ENCODE peak calls at places on chromosomes 16 and 17, in four cellular contexts. One of them, this sample, is unnamed.

GRCh38 chr16:25298165-25298872 is 40.7 kb upstream of the ZKSCAN2 start:
- DNase-seq in heart right ventricle: no peak
- DNase-seq in dorsolateral prefrontal cortex: no peak
- DNase-seq in IMR-90: no peak
- DNase-seq in this sample: no peak

GRCh38 chr16:24423332-24423731 is 116.0 kb upstream of the RBBP6 start:
- DNase-seq in heart right ventricle: no peak
- DNase-seq in dorsolateral prefrontal cortex: no peak
- DNase-seq in IMR-90: no peak
- DNase-seq in this sample: no peak

GRCh38 chr16:87583453-87584131 is 18.7 kb upstream of the JPH3 start:
- DNase-seq in heart right ventricle: no peak
- DNase-seq in dorsolateral prefrontal cortex: no peak
- DNase-seq in IMR-90: peak; percentile 65
- DNase-seq in this sample: no peak

GRCh38 chr17:60077672-60078519 is 825 bp downstream of the HEATR6 start:
- DNase-seq in heart right ventricle: no peak
- DNase-seq in dorsolateral prefrontal cortex: no peak
- DNase-seq in IMR-90: no peak
- DNase-seq in this sample: no peak

GRCh38 chr17:55435408-55435807 is 13.8 kb upstream of the MMD start:
- DNase-seq in heart right ventricle: no peak
- DNase-seq in dorsolateral prefrontal cortex: no peak
- DNase-seq in IMR-90: no peak
- DNase-seq in this sample: no peak

GRCh38 chr16:82232806-82233205 is 62.8 kb upstream of the MPHOSPH6 start:
- DNase-seq in heart right ventricle: no peak
- DNase-seq in dorsolateral prefrontal cortex: no peak
- DNase-seq in IMR-90: no peak
- DNase-seq in this sample: no peak

GRCh38 chr16:87484487-87485331 is 8.1 kb downstream of the ZCCHC14 start:
- DNase-seq in heart right ventricle: no peak
- DNase-seq in dorsolateral prefrontal cortex: no peak
- DNase-seq in IMR-90: no peak
- DNase-seq in this sample: no peak

GRCh38 chr16:84103678-84104077 is 13.1 kb downstream of the MBTPS1 start:
- DNase-seq in heart right ventricle: no peak
- DNase-seq in dorsolateral prefrontal cortex: no peak
- DNase-seq in IMR-90: no peak
- DNase-seq in this sample: no peak

GRCh38 chr17:61408151-61409041 is 8.8 kb downstream of the TBX2 start:
- DNase-seq in heart right ventricle: no peak
- DNase-seq in dorsolateral prefrontal cortex: no peak
- DNase-seq in IMR-90: peak; percentile 55
- DNase-seq in this sample: no peak

GRCh38 chr17:34307110-34307509 is 12.1 kb upstream of the CCL8 start:
- DNase-seq in heart right ventricle: peak; percentile 34
- DNase-seq in dorsolateral prefrontal cortex: no peak
- DNase-seq in IMR-90: peak; percentile 71
- DNase-seq in this sample: no peak

GRCh38 chr16:85104821-85105391 is 7.4 kb downstream of the CIBAR2 start:
- DNase-seq in heart right ventricle: no peak
- DNase-seq in dorsolateral prefrontal cortex: no peak
- DNase-seq in IMR-90: no peak
- DNase-seq in this sample: no peak

GRCh38 chr17:9959377-9959981 is 54.4 kb upstream of the RCVRN start:
- DNase-seq in heart right ventricle: peak; percentile 42
- DNase-seq in dorsolateral prefrontal cortex: peak; percentile 94
- DNase-seq in IMR-90: peak; percentile 49
- DNase-seq in this sample: no peak

GRCh38 chr17:38442548-38442947 is 14.3 kb downstream of the ARHGAP23 start:
- DNase-seq in heart right ventricle: peak; percentile 51
- DNase-seq in dorsolateral prefrontal cortex: no peak
- DNase-seq in IMR-90: no peak
- DNase-seq in this sample: no peak

GRCh38 chr16:31423801-31424200 is 4.4 kb downstream of the COX6A2 start:
- DNase-seq in heart right ventricle: no peak
- DNase-seq in dorsolateral prefrontal cortex: no peak
- DNase-seq in IMR-90: no peak
- DNase-seq in this sample: no peak

GRCh38 chr16:22186517-22186916 is 19.6 kb upstream of the EEF2K start:
- DNase-seq in heart right ventricle: no peak
- DNase-seq in dorsolateral prefrontal cortex: no peak
- DNase-seq in IMR-90: no peak
- DNase-seq in this sample: no peak

GRCh38 chr16:22189473-22190168 is 16.5 kb upstream of the EEF2K start:
- DNase-seq in heart right ventricle: peak; percentile 63
- DNase-seq in dorsolateral prefrontal cortex: peak; percentile 81
- DNase-seq in IMR-90: peak; percentile 16
- DNase-seq in this sample: peak; percentile 90

GRCh38 chr16:22188267-22188594 is 17.8 kb upstream of the EEF2K start:
- DNase-seq in heart right ventricle: no peak
- DNase-seq in dorsolateral prefrontal cortex: no peak
- DNase-seq in IMR-90: no peak
- DNase-seq in this sample: no peak

GRCh38 chr16:22190169-22191088 is 15.6 kb upstream of the EEF2K start:
- DNase-seq in heart right ventricle: peak; percentile 100
- DNase-seq in dorsolateral prefrontal cortex: peak; percentile 100
- DNase-seq in IMR-90: peak; percentile 100
- DNase-seq in this sample: peak; percentile 100

DNA sequence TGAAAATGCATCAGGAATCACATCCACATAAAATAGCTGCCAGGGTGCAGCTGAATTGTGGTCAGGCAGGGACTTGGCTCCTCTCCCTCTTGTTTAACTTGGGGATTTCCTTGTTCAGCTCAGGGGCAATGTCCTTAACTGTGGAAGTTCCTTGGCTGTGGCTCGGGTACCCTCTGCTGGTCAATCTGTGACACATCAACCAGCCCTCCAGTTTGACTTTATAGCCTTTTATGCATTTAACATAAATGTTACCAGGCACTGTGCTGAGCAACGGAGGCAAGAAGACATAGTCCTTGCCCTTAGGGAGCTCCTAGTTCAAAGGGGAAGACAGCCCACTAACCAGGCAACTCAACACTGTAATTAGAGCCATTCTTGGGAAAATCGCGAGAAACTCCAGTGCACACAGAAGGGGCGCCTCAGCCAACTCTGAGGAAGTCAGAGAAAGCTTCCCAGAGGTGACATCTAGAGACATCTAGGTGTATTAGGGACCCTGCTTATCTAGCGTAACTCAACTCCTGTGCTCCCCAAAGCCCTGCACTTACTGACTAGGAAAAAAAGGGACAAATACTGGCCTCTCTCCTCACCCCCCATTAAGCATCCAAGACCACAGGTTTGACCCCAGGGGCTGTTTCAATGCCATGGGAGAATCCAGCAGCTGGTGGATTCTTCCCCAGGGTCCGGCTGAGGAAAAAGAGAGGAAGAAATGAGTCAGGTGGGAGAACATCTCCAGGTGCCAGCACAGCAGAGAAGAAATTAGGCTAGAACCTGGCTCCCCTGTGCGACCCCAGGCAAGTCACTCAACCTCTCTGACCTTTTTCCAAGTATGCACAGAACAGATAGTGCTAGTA is 17.3 kb upstream of the EEF2K start:
- DNase-seq in heart right ventricle: peak; percentile 39
- DNase-seq in dorsolateral prefrontal cortex: no peak
- DNase-seq in IMR-90: peak; percentile 95
- DNase-seq in this sample: peak; percentile 63
- TF ChIP-seq CTCF in heart right ventricle: peak; percentile 85
- TF ChIP-seq CTCF in dorsolateral prefrontal cortex: peak; percentile 80
- TF ChIP-seq CTCF in IMR-90: peak; percentile 98
- TF ChIP-seq CTCF in this sample: peak; percentile 72

GRCh38 chr17:49388290-49388640 is 26.2 kb upstream of the ZNF652 start:
- DNase-seq in heart right ventricle: no peak
- DNase-seq in dorsolateral prefrontal cortex: no peak
- DNase-seq in IMR-90: no peak
- DNase-seq in this sample: no peak
- H3K27ac ChIP-seq in heart right ventricle: no peak overlapping the region
- H3K27ac ChIP-seq in dorsolateral prefrontal cortex: no peak overlapping the region
- H3K27ac ChIP-seq in IMR-90: no peak overlapping the region
- H3K27ac ChIP-seq in this sample: peak overlapping the region; percentile 48

GRCh38 chr17:2023692-2024571 is 1.2 kb downstream of the RTN4RL1 start:
- DNase-seq in heart right ventricle: no peak
- DNase-seq in dorsolateral prefrontal cortex: peak; percentile 44
- DNase-seq in IMR-90: peak; percentile 41
- DNase-seq in this sample: no peak
- H3K27me3 ChIP-seq in heart right ventricle: peaks cover 24% of the 10 kb centered on the region
- H3K27me3 ChIP-seq in dorsolateral prefrontal cortex: peaks cover 34% of the 10 kb centered on the region
- H3K27me3 ChIP-seq in IMR-90: peaks cover 66% of the 10 kb centered on the region
- H3K27me3 ChIP-seq in this sample: peaks cover 36% of the 10 kb centered on the region

GRCh38 chr16:74710401-74710800 is 9.7 kb upstream of the MLKL start:
- DNase-seq in heart right ventricle: no peak
- DNase-seq in dorsolateral prefrontal cortex: no peak
- DNase-seq in IMR-90: no peak
- DNase-seq in this sample: no peak

GRCh38 chr16:74711938-74712337 is 11.3 kb upstream of the MLKL start:
- DNase-seq in heart right ventricle: no peak
- DNase-seq in dorsolateral prefrontal cortex: no peak
- DNase-seq in IMR-90: no peak
- DNase-seq in this sample: no peak

GRCh38 chr16:74716355-74716754 is 15.7 kb upstream of the MLKL start:
- DNase-seq in heart right ventricle: no peak
- DNase-seq in dorsolateral prefrontal cortex: no peak
- DNase-seq in IMR-90: no peak
- DNase-seq in this sample: no peak

GRCh38 chr16:74713325-74713724 is 12.7 kb upstream of the MLKL start:
- DNase-seq in heart right ventricle: no peak
- DNase-seq in dorsolateral prefrontal cortex: no peak
- DNase-seq in IMR-90: no peak
- DNase-seq in this sample: no peak

GRCh38 chr16:74713876-74714275 is 13.2 kb upstream of the MLKL start:
- DNase-seq in heart right ventricle: no peak
- DNase-seq in dorsolateral prefrontal cortex: no peak
- DNase-seq in IMR-90: no peak
- DNase-seq in this sample: no peak
- TF ChIP-seq CTCF in heart right ventricle: no peak
- TF ChIP-seq CTCF in dorsolateral prefrontal cortex: no peak
- TF ChIP-seq CTCF in IMR-90: no peak
- TF ChIP-seq CTCF in this sample: no peak

GRCh38 chr17:1091190-1091534 is 88.6 kb downstream of the ABR start:
- DNase-seq in heart right ventricle: no peak
- DNase-seq in dorsolateral prefrontal cortex: no peak
- DNase-seq in IMR-90: no peak
- DNase-seq in this sample: no peak

GRCh38 chr17:1095093-1095852 is 84.5 kb downstream of the ABR start:
- DNase-seq in heart right ventricle: peak; percentile 58
- DNase-seq in dorsolateral prefrontal cortex: no peak
- DNase-seq in IMR-90: no peak
- DNase-seq in this sample: no peak

GRCh38 chr17:1091885-1092284 is 87.9 kb downstream of the ABR start:
- DNase-seq in heart right ventricle: no peak
- DNase-seq in dorsolateral prefrontal cortex: no peak
- DNase-seq in IMR-90: no peak
- DNase-seq in this sample: no peak

GRCh38 chr17:1095853-1096675 is 83.7 kb downstream of the ABR start:
- DNase-seq in heart right ventricle: no peak
- DNase-seq in dorsolateral prefrontal cortex: no peak
- DNase-seq in IMR-90: no peak
- DNase-seq in this sample: no peak

GRCh38 chr17:1094591-1094990 is 85.2 kb downstream of the ABR start:
- DNase-seq in heart right ventricle: no peak
- DNase-seq in dorsolateral prefrontal cortex: no peak
- DNase-seq in IMR-90: no peak
- DNase-seq in this sample: no peak
- H3K27ac ChIP-seq in heart right ventricle: peak overlapping the region; percentile 74
- H3K27ac ChIP-seq in dorsolateral prefrontal cortex: peak overlapping the region; percentile 61
- H3K27ac ChIP-seq in IMR-90: no peak overlapping the region
- H3K27ac ChIP-seq in this sample: no peak overlapping the region

GRCh38 chr17:39596543-39597267 is 11.0 kb downstream of the NEUROD2 start:
- DNase-seq in heart right ventricle: no peak
- DNase-seq in dorsolateral prefrontal cortex: no peak
- DNase-seq in IMR-90: no peak
- DNase-seq in this sample: no peak
- H3K27me3 ChIP-seq in heart right ventricle: peaks cover 100% of the 10 kb centered on the region
- H3K27me3 ChIP-seq in dorsolateral prefrontal cortex: peaks cover 76% of the 10 kb centered on the region
- H3K27me3 ChIP-seq in IMR-90: peaks cover 76% of the 10 kb centered on the region
- H3K27me3 ChIP-seq in this sample: peaks cover 89% of the 10 kb centered on the region